ENCODE peak calls at places on chromosomes 1 and 21, in ten cellular contexts. E, Y, T, V, U, C, M, Q, K and S are unnamed samples.
A peak's percentile ranks its signal among the peaks of the same experiment; 100 is the strongest.

GRCh38 chr1:194171596-194171995 is 985.2 kb upstream of the B3GALT2 start:
- DNase-seq in E (no peak), Y (no peak), T (no peak), V (no peak), U (no peak), C (no peak), M (no peak), Q (no peak), K (no peak), S (no peak)

GRCh38 chr1:17486242-17486641 is 46.8 kb upstream of the RCC2 start:
- DNase-seq in E (no peak), Y (no peak), T (no peak), V (no peak), U (no peak), C (no peak), M (no peak), Q (no peak), K (no peak), S (no peak)

GRCh38 chr1:151881479-151881878 is 27.8 kb downstream of the THEM4 start:
- DNase-seq in E (no peak), Y (no peak), T (no peak), V (no peak), U (no peak), C (peak; percentile 26), M (peak; percentile 26), Q (no peak), K (no peak), S (no peak)

GRCh38 chr1:18972991-18973390 is 16.5 kb upstream of the IFFO2 start:
- DNase-seq in E (no peak), Y (peak; percentile 5), T (no peak), V (no peak), U (no peak), C (no peak), M (no peak), Q (no peak), K (no peak), S (no peak)

GRCh38 chr1:92884195-92884594 is 52.4 kb downstream of the RPL5 start:
- DNase-seq in E (no peak), Y (no peak), T (no peak), V (no peak), U (no peak), C (no peak), M (no peak), Q (no peak), K (no peak), S (no peak)

GRCh38 chr1:15028117-15028516 is 125.4 kb upstream of the TMEM51 start:
- DNase-seq in E (no peak), Y (peak; percentile 21), T (peak; percentile 91), V (no peak), U (no peak), C (no peak), M (no peak), Q (peak; percentile 97), K (peak; percentile 77), S (no peak)

GRCh38 chr1:74785944-74786343 is 53.0 kb downstream of the TYW3 start:
- DNase-seq in E (no peak), Y (no peak), T (no peak), V (no peak), U (no peak), C (no peak), M (no peak), Q (no peak), K (no peak), S (no peak)

GRCh38 chr21:44865561-44866280 is 7.8 kb downstream of the PTTG1IP start:
- DNase-seq in E (no peak), Y (peak; percentile 81), T (no peak), V (no peak), U (no peak), C (peak; percentile 45), M (peak; percentile 32), Q (no peak), K (no peak), S (no peak)

GRCh38 chr1:6028042-6028895 is 17.4 kb upstream of the KCNAB2 start:
- DNase-seq in E (peak; percentile 84), Y (peak; percentile 8), T (no peak), V (peak; percentile 28), U (no peak), C (peak; percentile 50), M (no peak), Q (no peak), K (peak; percentile 65), S (peak; percentile 47)

GRCh38 chr1:180254854-180255253 is 24.8 kb downstream of the LHX4 start:
- DNase-seq in E (no peak), Y (no peak), T (no peak), V (no peak), U (no peak), C (no peak), M (no peak), Q (no peak), K (no peak), S (no peak)

GRCh38 chr1:154352581-154353459 is 27.5 kb downstream of the ATP8B2 start:
- DNase-seq in E (peak; percentile 45), Y (peak; percentile 43), T (peak; percentile 65), V (no peak), U (peak; percentile 61), C (peak; percentile 92), M (peak; percentile 75), Q (peak; percentile 53), K (peak; percentile 66), S (no peak)

GRCh38 chr1:1111516-1112236 is 4.2 kb downstream of the C1orf159 start:
- DNase-seq in E (no peak), Y (no peak), T (no peak), V (no peak), U (no peak), C (no peak), M (no peak), Q (no peak), K (no peak), S (no peak)

GRCh38 chr1:53766766-53767409 is 27.9 kb upstream of the GLIS1 start:
- DNase-seq in E (no peak), Y (peak; percentile 72), T (peak; percentile 82), V (no peak), U (no peak), C (peak; percentile 38), M (peak; percentile 50), Q (peak; percentile 57), K (no peak), S (no peak)

GRCh38 chr1:29412591-29412990 is 176.3 kb downstream of the PTPRU start:
- DNase-seq in E (no peak), Y (no peak), T (no peak), V (no peak), U (peak; percentile 60), C (no peak), M (no peak), Q (no peak), K (no peak), S (no peak)

GRCh38 chr1:160726498-160727391 is 12.3 kb upstream of the SLAMF7 start:
- DNase-seq in E (peak; percentile 75), Y (peak; percentile 77), T (peak; percentile 73), V (peak; percentile 27), U (peak; percentile 80), C (peak; percentile 92), M (peak; percentile 91), Q (peak; percentile 25), K (no peak), S (peak; percentile 58)

GRCh38 chr1:5311634-5312298 is 657.4 kb downstream of the AJAP1 start:
- DNase-seq in E (no peak), Y (no peak), T (no peak), V (no peak), U (peak; percentile 85), C (no peak), M (no peak), Q (no peak), K (no peak), S (no peak)

GRCh38 chr1:52403566-52404115 is 582 bp downstream of the ORC1 start:
- DNase-seq in E (peak; percentile 34), Y (peak; percentile 71), T (peak; percentile 80), V (peak; percentile 10), U (peak; percentile 63), C (peak; percentile 90), M (peak; percentile 78), Q (peak; percentile 71), K (no peak), S (peak; percentile 53)

GRCh38 chr1:25502957-25503356 is 40.4 kb upstream of the LDLRAP1 start:
- DNase-seq in E (no peak), Y (peak; percentile 72), T (peak; percentile 46), V (no peak), U (no peak), C (no peak), M (no peak), Q (no peak), K (peak; percentile 13), S (no peak)

GRCh38 chr1:200838676-200839445 is 33.9 kb upstream of the GPR25 start:
- DNase-seq in E (no peak), Y (peak; percentile 70), T (peak; percentile 45), V (no peak), U (no peak), C (no peak), M (no peak), Q (peak; percentile 39), K (no peak), S (no peak)

GRCh38 chr21:33968082-33968997 is 52.7 kb upstream of the ATP5PO start:
- DNase-seq in E (peak; percentile 41), Y (peak; percentile 59), T (peak; percentile 29), V (no peak), U (no peak), C (peak; percentile 66), M (no peak), Q (peak; percentile 68), K (no peak), S (no peak)

GRCh38 chr1:66343569-66344325 is 190.2 kb upstream of the SGIP1 start:
- DNase-seq in E (no peak), Y (no peak), T (no peak), V (no peak), U (no peak), C (no peak), M (no peak), Q (no peak), K (no peak), S (no peak)

GRCh38 chr21:45995686-45996179 is 14.2 kb downstream of the COL6A1 start:
- DNase-seq in E (no peak), Y (peak; percentile 28), T (peak; percentile 15), V (no peak), U (no peak), C (no peak), M (no peak), Q (no peak), K (peak; percentile 61), S (no peak)